ENCODE peak calls at places on chromosomes 11 and 22, in five cellular contexts. One of them, this sample, is unnamed.

GRCh38 chr11:110472858-110473257 is 43.1 kb downstream of the FDX1 start:
- DNase-seq in hepatocyte: no peak
- DNase-seq in mammary epithelial cell: peak; percentile 65
- DNase-seq in OCI-LY7: no peak
- DNase-seq in astrocyte: peak; percentile 47
- DNase-seq in this sample: no peak

GRCh38 chr11:28526406-28526751 is 418.2 kb downstream of the METTL15 start:
- DNase-seq in hepatocyte: no peak
- DNase-seq in mammary epithelial cell: no peak
- DNase-seq in OCI-LY7: peak; percentile 1
- DNase-seq in astrocyte: no peak
- DNase-seq in this sample: no peak

GRCh38 chr11:15775797-15776196 is 580.5 kb downstream of the SOX6 start:
- DNase-seq in hepatocyte: no peak
- DNase-seq in mammary epithelial cell: no peak
- DNase-seq in OCI-LY7: no peak
- DNase-seq in astrocyte: no peak
- DNase-seq in this sample: no peak

GRCh38 chr11:22337571-22338464 is at the start of gene SLC17A6:
- DNase-seq in hepatocyte: peak; percentile 80
- DNase-seq in mammary epithelial cell: peak; percentile 31
- DNase-seq in OCI-LY7: peak; percentile 4
- DNase-seq in astrocyte: peak; percentile 16
- DNase-seq in this sample: peak; percentile 47

GRCh38 chr11:77027275-77027674 is 6.9 kb upstream of the B3GNT6 start:
- DNase-seq in hepatocyte: no peak
- DNase-seq in mammary epithelial cell: peak; percentile 33
- DNase-seq in OCI-LY7: no peak
- DNase-seq in astrocyte: peak; percentile 71
- DNase-seq in this sample: no peak

GRCh38 chr11:108592591-108593213 is 866 bp downstream of the EXPH5 start:
- DNase-seq in hepatocyte: peak; percentile 55
- DNase-seq in mammary epithelial cell: peak; percentile 32
- DNase-seq in OCI-LY7: no peak
- DNase-seq in astrocyte: no peak
- DNase-seq in this sample: peak; percentile 5

GRCh38 chr22:23397618-23398567 is 182.2 kb downstream of the IGLL1 start:
- DNase-seq in hepatocyte: no peak
- DNase-seq in mammary epithelial cell: no peak
- DNase-seq in OCI-LY7: no peak
- DNase-seq in astrocyte: no peak
- DNase-seq in this sample: no peak

GRCh38 chr11:67468835-67469811 is at the start of gene TMEM134:
- DNase-seq in hepatocyte: peak; percentile 97
- DNase-seq in mammary epithelial cell: peak; percentile 80
- DNase-seq in OCI-LY7: peak; percentile 96
- DNase-seq in astrocyte: peak; percentile 77
- DNase-seq in this sample: peak; percentile 93

GRCh38 chr11:103703437-103703836 is 333.0 kb upstream of the DDI1 start:
- DNase-seq in hepatocyte: no peak
- DNase-seq in mammary epithelial cell: no peak
- DNase-seq in OCI-LY7: no peak
- DNase-seq in astrocyte: no peak
- DNase-seq in this sample: no peak

GRCh38 chr11:123798079-123798478 is 8.1 kb downstream of the OR6M1 start:
- DNase-seq in hepatocyte: no peak
- DNase-seq in mammary epithelial cell: no peak
- DNase-seq in OCI-LY7: no peak
- DNase-seq in astrocyte: no peak
- DNase-seq in this sample: no peak

GRCh38 chr11:133388975-133389568 is 143.2 kb downstream of the OPCML start:
- DNase-seq in hepatocyte: no peak
- DNase-seq in mammary epithelial cell: no peak
- DNase-seq in OCI-LY7: no peak
- DNase-seq in astrocyte: no peak
- DNase-seq in this sample: no peak

GRCh38 chr11:33128739-33129138 is 32.5 kb downstream of the CSTF3 start:
- DNase-seq in hepatocyte: peak; percentile 28
- DNase-seq in mammary epithelial cell: peak; percentile 26
- DNase-seq in OCI-LY7: no peak
- DNase-seq in astrocyte: no peak
- DNase-seq in this sample: no peak

GRCh38 chr11:113974741-113975470 is at the start of gene HTR3A:
- DNase-seq in hepatocyte: peak; percentile 78
- DNase-seq in mammary epithelial cell: no peak
- DNase-seq in OCI-LY7: no peak
- DNase-seq in astrocyte: no peak
- DNase-seq in this sample: no peak

GRCh38 chr11:873723-874122 is 31.1 kb downstream of the TSPAN4 start:
- DNase-seq in hepatocyte: no peak
- DNase-seq in mammary epithelial cell: no peak
- DNase-seq in OCI-LY7: no peak
- DNase-seq in astrocyte: no peak
- DNase-seq in this sample: no peak

GRCh38 chr11:41985799-41986198 is 526.3 kb upstream of the LRRC4C start:
- DNase-seq in hepatocyte: no peak
- DNase-seq in mammary epithelial cell: no peak
- DNase-seq in OCI-LY7: no peak
- DNase-seq in astrocyte: no peak
- DNase-seq in this sample: no peak

GRCh38 chr11:72759468-72759867 is 7.3 kb upstream of the ARAP1 start:
- DNase-seq in hepatocyte: no peak
- DNase-seq in mammary epithelial cell: no peak
- DNase-seq in OCI-LY7: no peak
- DNase-seq in astrocyte: peak; percentile 20
- DNase-seq in this sample: no peak

GRCh38 chr22:44822479-44822878 is 70.1 kb downstream of the ARHGAP8 start:
- DNase-seq in hepatocyte: no peak
- DNase-seq in mammary epithelial cell: no peak
- DNase-seq in OCI-LY7: no peak
- DNase-seq in astrocyte: no peak
- DNase-seq in this sample: no peak

GRCh38 chr22:23237201-23237798 is 57.0 kb downstream of the BCR start:
- DNase-seq in hepatocyte: peak; percentile 38
- DNase-seq in mammary epithelial cell: no peak
- DNase-seq in OCI-LY7: no peak
- DNase-seq in astrocyte: peak; percentile 53
- DNase-seq in this sample: no peak

GRCh38 chr11:12489246-12489772 is 111.9 kb downstream of the PARVA start:
- DNase-seq in hepatocyte: no peak
- DNase-seq in mammary epithelial cell: no peak
- DNase-seq in OCI-LY7: no peak
- DNase-seq in astrocyte: no peak
- DNase-seq in this sample: no peak

GRCh38 chr11:7272373-7272772 is 20.7 kb downstream of the SYT9 start:
- DNase-seq in hepatocyte: no peak
- DNase-seq in mammary epithelial cell: no peak
- DNase-seq in OCI-LY7: no peak
- DNase-seq in astrocyte: no peak
- DNase-seq in this sample: no peak

GRCh38 chr11:27309064-27309463 is 54.0 kb downstream of the CCDC34 start:
- DNase-seq in hepatocyte: no peak
- DNase-seq in mammary epithelial cell: peak; percentile 35
- DNase-seq in OCI-LY7: no peak
- DNase-seq in astrocyte: peak; percentile 81
- DNase-seq in this sample: no peak

GRCh38 chr22:17888439-17888838 is 114.2 kb upstream of the BID start:
- DNase-seq in hepatocyte: no peak
- DNase-seq in mammary epithelial cell: no peak
- DNase-seq in OCI-LY7: no peak
- DNase-seq in astrocyte: no peak
- DNase-seq in this sample: no peak

GRCh38 chr11:70697701-70698100 is 299.4 kb downstream of the CTTN start:
- DNase-seq in hepatocyte: no peak
- DNase-seq in mammary epithelial cell: no peak
- DNase-seq in OCI-LY7: no peak
- DNase-seq in astrocyte: no peak
- DNase-seq in this sample: no peak

GRCh38 chr11:28703371-28703770 is 595.2 kb downstream of the METTL15 start:
- DNase-seq in hepatocyte: no peak
- DNase-seq in mammary epithelial cell: no peak
- DNase-seq in OCI-LY7: no peak
- DNase-seq in astrocyte: no peak
- DNase-seq in this sample: no peak

GRCh38 chr11:36564376-36565032 is 3.3 kb upstream of the RAG1 start:
- DNase-seq in hepatocyte: peak; percentile 77
- DNase-seq in mammary epithelial cell: peak; percentile 38
- DNase-seq in OCI-LY7: peak; percentile 50
- DNase-seq in astrocyte: peak; percentile 23
- DNase-seq in this sample: peak; percentile 83

GRCh38 chr22:17233348-17234043 is 14.3 kb upstream of the ADA2 start:
- DNase-seq in hepatocyte: no peak
- DNase-seq in mammary epithelial cell: no peak
- DNase-seq in OCI-LY7: no peak
- DNase-seq in astrocyte: no peak
- DNase-seq in this sample: no peak

GRCh38 chr11:6719588-6719987 is 36.4 kb upstream of the MRPL17 start:
- DNase-seq in hepatocyte: no peak
- DNase-seq in mammary epithelial cell: no peak
- DNase-seq in OCI-LY7: no peak
- DNase-seq in astrocyte: no peak
- DNase-seq in this sample: no peak

GRCh38 chr22:47276219-47276843 is 513.9 kb downstream of the TBC1D22A start:
- DNase-seq in hepatocyte: no peak
- DNase-seq in mammary epithelial cell: no peak
- DNase-seq in OCI-LY7: no peak
- DNase-seq in astrocyte: no peak
- DNase-seq in this sample: no peak

GRCh38 chr11:14309425-14310192 is 49.4 kb downstream of the RRAS2 start:
- DNase-seq in hepatocyte: no peak
- DNase-seq in mammary epithelial cell: no peak
- DNase-seq in OCI-LY7: no peak
- DNase-seq in astrocyte: no peak
- DNase-seq in this sample: no peak

GRCh38 chr11:112785104-112785503 is 176.1 kb upstream of the NCAM1 start:
- DNase-seq in hepatocyte: no peak
- DNase-seq in mammary epithelial cell: no peak
- DNase-seq in OCI-LY7: no peak
- DNase-seq in astrocyte: peak; percentile 80
- DNase-seq in this sample: no peak

GRCh38 chr22:36409911-36410756 is 22.4 kb upstream of the MYH9 start:
- DNase-seq in hepatocyte: peak; percentile 98
- DNase-seq in mammary epithelial cell: peak; percentile 98
- DNase-seq in OCI-LY7: peak; percentile 93
- DNase-seq in astrocyte: peak; percentile 65
- DNase-seq in this sample: no peak

GRCh38 chr22:49239264-49240015 is 588.2 kb downstream of the BRD1 start:
- DNase-seq in hepatocyte: no peak
- DNase-seq in mammary epithelial cell: no peak
- DNase-seq in OCI-LY7: no peak
- DNase-seq in astrocyte: no peak
- DNase-seq in this sample: no peak

GRCh38 chr11:17972987-17973386 is 39.9 kb downstream of the SERGEF start:
- DNase-seq in hepatocyte: peak; percentile 71
- DNase-seq in mammary epithelial cell: peak; percentile 94
- DNase-seq in OCI-LY7: no peak
- DNase-seq in astrocyte: peak; percentile 89
- DNase-seq in this sample: peak; percentile 15

GRCh38 chr11:62547691-62548281 is 1.2 kb upstream of the AHNAK start:
- DNase-seq in hepatocyte: peak; percentile 53
- DNase-seq in mammary epithelial cell: peak; percentile 97
- DNase-seq in OCI-LY7: no peak
- DNase-seq in astrocyte: no peak
- DNase-seq in this sample: no peak

GRCh38 chr11:18669211-18669593 is 29.4 kb upstream of the TMEM86A start:
- DNase-seq in hepatocyte: no peak
- DNase-seq in mammary epithelial cell: peak; percentile 71
- DNase-seq in OCI-LY7: no peak
- DNase-seq in astrocyte: no peak
- DNase-seq in this sample: no peak

GRCh38 chr11:125373426-125374391 is 122.4 kb downstream of the FEZ1 start:
- DNase-seq in hepatocyte: no peak
- DNase-seq in mammary epithelial cell: no peak
- DNase-seq in OCI-LY7: no peak
- DNase-seq in astrocyte: peak; percentile 58
- DNase-seq in this sample: no peak

GRCh38 chr22:50318698-50319411 is 8.0 kb downstream of the DENND6B start:
- DNase-seq in hepatocyte: peak; percentile 3
- DNase-seq in mammary epithelial cell: no peak
- DNase-seq in OCI-LY7: peak; percentile 93
- DNase-seq in astrocyte: no peak
- DNase-seq in this sample: no peak
- H4K20me1 ChIP-seq in hepatocyte: no peaks in the 10 kb centered on the region
- H4K20me1 ChIP-seq in mammary epithelial cell: no peaks in the 10 kb centered on the region
- H4K20me1 ChIP-seq in OCI-LY7: no peaks in the 10 kb centered on the region
- H4K20me1 ChIP-seq in astrocyte: no peaks in the 10 kb centered on the region
- H4K20me1 ChIP-seq in this sample: peaks cover 11% of the 10 kb centered on the region

GRCh38 chr11:1876361-1877063 is 15.2 kb downstream of the PRR33 start:
- DNase-seq in hepatocyte: peak; percentile 79
- DNase-seq in mammary epithelial cell: no peak
- DNase-seq in OCI-LY7: peak; percentile 18
- DNase-seq in astrocyte: no peak
- DNase-seq in this sample: no peak
- H3K4me1 ChIP-seq in hepatocyte: peaks cover 50% of the 10 kb centered on the region
- H3K4me1 ChIP-seq in mammary epithelial cell: peaks cover 19% of the 10 kb centered on the region
- H3K4me1 ChIP-seq in OCI-LY7: peaks cover 8% of the 10 kb centered on the region
- H3K4me1 ChIP-seq in astrocyte: peaks cover 8% of the 10 kb centered on the region
- H3K4me1 ChIP-seq in this sample: no peaks in the 10 kb centered on the region

GRCh38 chr11:10580625-10581024 is 12.2 kb upstream of the LYVE1 start:
- DNase-seq in hepatocyte: no peak
- DNase-seq in mammary epithelial cell: no peak
- DNase-seq in OCI-LY7: no peak
- DNase-seq in astrocyte: no peak
- DNase-seq in this sample: no peak
- H3K36me3 ChIP-seq in hepatocyte: no peaks in the 10 kb centered on the region
- H3K36me3 ChIP-seq in mammary epithelial cell: no peaks in the 10 kb centered on the region
- H3K36me3 ChIP-seq in OCI-LY7: no peaks in the 10 kb centered on the region
- H3K36me3 ChIP-seq in astrocyte: no peaks in the 10 kb centered on the region
- H3K36me3 ChIP-seq in this sample: no peaks in the 10 kb centered on the region

GRCh38 chr22:45865561-45866397 is 111.2 kb downstream of the WNT7B start:
- DNase-seq in hepatocyte: no peak
- DNase-seq in mammary epithelial cell: no peak
- DNase-seq in OCI-LY7: no peak
- DNase-seq in astrocyte: no peak
- DNase-seq in this sample: no peak
- H4K20me1 ChIP-seq in hepatocyte: no peaks in the 10 kb centered on the region
- H4K20me1 ChIP-seq in mammary epithelial cell: peaks cover 5% of the 10 kb centered on the region
- H4K20me1 ChIP-seq in OCI-LY7: no peaks in the 10 kb centered on the region
- H4K20me1 ChIP-seq in astrocyte: peaks cover 3% of the 10 kb centered on the region
- H4K20me1 ChIP-seq in this sample: peaks cover 14% of the 10 kb centered on the region

DNA sequence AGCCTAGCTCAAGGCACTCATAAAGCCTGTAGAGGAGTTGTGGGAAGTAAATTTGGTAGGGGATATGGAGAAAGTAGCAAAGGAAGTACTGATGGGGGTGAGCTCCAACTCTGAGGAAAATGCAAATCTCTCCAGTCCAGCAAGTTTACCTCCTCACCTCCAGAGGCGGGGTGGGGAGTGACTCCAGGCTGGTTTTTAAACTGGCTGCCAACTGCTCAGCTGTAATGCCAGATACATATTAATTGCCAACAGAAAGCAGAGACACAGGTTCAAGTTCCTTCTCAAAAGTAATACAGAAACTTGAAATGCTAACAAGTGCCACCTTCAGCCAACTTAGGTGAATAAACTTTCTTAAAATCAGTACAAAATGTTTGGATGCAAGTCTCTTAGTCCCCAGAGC is 436.2 kb upstream of the CCDC90B start:
- DNase-seq in hepatocyte: no peak
- DNase-seq in mammary epithelial cell: no peak
- DNase-seq in OCI-LY7: no peak
- DNase-seq in astrocyte: no peak
- DNase-seq in this sample: no peak
- H3K4me1 ChIP-seq in hepatocyte: peaks cover 15% of the 10 kb centered on the region
- H3K4me1 ChIP-seq in mammary epithelial cell: peaks cover 5% of the 10 kb centered on the region
- H3K4me1 ChIP-seq in OCI-LY7: no peaks in the 10 kb centered on the region
- H3K4me1 ChIP-seq in astrocyte: no peaks in the 10 kb centered on the region
- H3K4me1 ChIP-seq in this sample: no peaks in the 10 kb centered on the region

GRCh38 chr22:27857441-27857840 is 55.9 kb upstream of the MN1 start:
- DNase-seq in hepatocyte: no peak
- DNase-seq in mammary epithelial cell: peak; percentile 24
- DNase-seq in OCI-LY7: no peak
- DNase-seq in astrocyte: peak; percentile 41
- DNase-seq in this sample: no peak
- H3K36me3 ChIP-seq in hepatocyte: no peaks in the 10 kb centered on the region
- H3K36me3 ChIP-seq in mammary epithelial cell: peaks cover 51% of the 10 kb centered on the region
- H3K36me3 ChIP-seq in OCI-LY7: peaks cover 96% of the 10 kb centered on the region
- H3K36me3 ChIP-seq in astrocyte: peaks cover 61% of the 10 kb centered on the region
- H3K36me3 ChIP-seq in this sample: peaks cover 96% of the 10 kb centered on the region

This sample was measured in DND-41.